ENCODE peak calls at places on chromosome 14, in six cellular contexts. W is astrocyte of the spinal cord; O is NCI-H1092 treated with DMSO at 0.1 percent for 48 hours; P is activated CD4-positive, alpha-beta T cell treated with anti-CD3 and anti-CD28 coated beads, Interleukin-2, amount 50 U/mL, for 1 hour; B is T-cell; M is T-helper 2 cell. K is an unnamed sample.

GRCh38 chr14:102933618-102934231 is 11.3 kb downstream of the AMN start:
- DNase-seq in P (no peak), O (no peak), M (no peak), B (no peak), W (no peak), K (no peak)

GRCh38 chr14:40417777-40418401 is 985.7 kb upstream of the FBXO33 start:
- DNase-seq in B (no peak), P (no peak), W (no peak), O (peak), M (no peak), K (no peak)

GRCh38 chr14:32469388-32470160 is 140.5 kb downstream of the AKAP6 start:
- DNase-seq in M (no peak), P (no peak), B (no peak), W (peak), O (peak), K (no peak)

GRCh38 chr14:21024668-21025373 is at the start of gene NDRG2:
- DNase-seq in M (peak), B (peak), O (peak), P (peak), W (no peak), K (peak)

GRCh38 chr14:50452979-50453705 is 56.5 kb upstream of the CDKL1 start:
- DNase-seq in P (no peak), B (no peak), O (no peak), M (no peak), W (peak), K (no peak)

GRCh38 chr14:24892730-24893059 is 157.3 kb downstream of the STXBP6 start:
- DNase-seq in P (no peak), B (no peak), W (no peak), M (no peak), O (no peak), K (no peak)

GRCh38 chr14:74519316-74520074 is 25.9 kb downstream of the ISCA2 start:
- DNase-seq in P (no peak), O (no peak), M (no peak), W (no peak), B (no peak), K (no peak)

GRCh38 chr14:69325646-69326265 is 65.8 kb downstream of the GALNT16 start:
- DNase-seq in P (no peak), O (no peak), B (no peak), W (no peak), M (no peak), K (peak)

GRCh38 chr14:68504861-68505260 is 288.0 kb downstream of the ZFP36L1 start:
- DNase-seq in B (no peak), O (no peak), W (no peak), M (no peak), P (no peak), K (no peak)

GRCh38 chr14:58898655-58899316 is 261.0 kb downstream of the DACT1 start:
- DNase-seq in B (no peak), M (no peak), O (no peak), P (no peak), W (peak), K (no peak)

GRCh38 chr14:92914087-92914656 is 8.8 kb upstream of the CHGA start:
- DNase-seq in O (no peak), B (no peak), P (peak), M (peak), W (peak), K (no peak)

GRCh38 chr14:99230271-99231141 is 41.5 kb downstream of the BCL11B start:
- DNase-seq in O (no peak), W (no peak), B (peak), M (peak), P (peak), K (no peak)

GRCh38 chr14:74579447-74580274 is 32.4 kb downstream of the LTBP2 start:
- DNase-seq in B (no peak), W (peak), O (no peak), M (no peak), P (no peak), K (no peak)

GRCh38 chr14:86852530-86852929 is 1140.5 kb downstream of the GALC start:
- DNase-seq in B (no peak), P (no peak), M (no peak), W (no peak), O (no peak), K (no peak)

GRCh38 chr14:83163016-83163415 is 1629.4 kb upstream of the SEL1L start:
- DNase-seq in M (no peak), O (no peak), B (no peak), P (no peak), W (no peak), K (no peak)

GRCh38 chr14:58822856-58823255 is 185.1 kb downstream of the DACT1 start:
- DNase-seq in P (no peak), O (no peak), W (no peak), M (no peak), B (no peak), K (no peak)

GRCh38 chr14:65333926-65334687 is 78.4 kb upstream of the FUT8 start:
- DNase-seq in O (no peak), B (no peak), P (no peak), W (peak), M (no peak), K (peak)

GRCh38 chr14:21825147-21825743 is 151.6 kb upstream of the OR4E1 start:
- DNase-seq in B (peak), W (peak), M (no peak), P (peak), O (no peak), K (no peak)

GRCh38 chr14:94011795-94012194 is 14.3 kb upstream of the OTUB2 start:
- DNase-seq in M (no peak), B (no peak), W (peak), P (peak), O (no peak), K (no peak)